ENCODE peak calls at places on chromosomes 3 and 15, in seven cellular contexts. One of them, this sample, is unnamed.
A peak's percentile ranks its signal among the peaks of the same experiment; 100 is the strongest.

GRCh38 chr3:174285242-174285641 is 573.9 kb upstream of the NAALADL2 start:
- DNase-seq in transverse colon: no peak
- DNase-seq in lower lobe of right lung: no peak
- DNase-seq in prostate gland: no peak
- DNase-seq in lung: no peak
- DNase-seq in CD8-positive, alpha-beta memory T cell: no peak
- DNase-seq in GM23248: no peak
- DNase-seq in this sample: no peak

GRCh38 chr15:25790003-25790660 is 73.0 kb downstream of the ATP10A start:
- DNase-seq in prostate gland: no peak
- DNase-seq in CD8-positive, alpha-beta memory T cell: no peak
- DNase-seq in transverse colon: peak; percentile 42
- DNase-seq in lung: no peak
- DNase-seq in GM23248: peak; percentile 98
- DNase-seq in lower lobe of right lung: no peak
- DNase-seq in this sample: peak; percentile 64

GRCh38 chr3:153315781-153316180 is 153.8 kb downstream of the RAP2B start:
- DNase-seq in GM23248: peak; percentile 47
- DNase-seq in CD8-positive, alpha-beta memory T cell: no peak
- DNase-seq in transverse colon: no peak
- DNase-seq in prostate gland: no peak
- DNase-seq in lower lobe of right lung: no peak
- DNase-seq in lung: no peak
- DNase-seq in this sample: no peak

GRCh38 chr3:197356275-197356674 is 57.9 kb upstream of the DLG1 start:
- DNase-seq in lower lobe of right lung: no peak
- DNase-seq in prostate gland: peak; percentile 27
- DNase-seq in CD8-positive, alpha-beta memory T cell: no peak
- DNase-seq in transverse colon: peak; percentile 25
- DNase-seq in lung: peak; percentile 44
- DNase-seq in GM23248: peak; percentile 27
- DNase-seq in this sample: no peak

GRCh38 chr3:131067983-131068382 is 41.3 kb downstream of the NEK11 start:
- DNase-seq in lower lobe of right lung: no peak
- DNase-seq in prostate gland: no peak
- DNase-seq in transverse colon: peak; percentile 13
- DNase-seq in GM23248: no peak
- DNase-seq in lung: no peak
- DNase-seq in CD8-positive, alpha-beta memory T cell: no peak
- DNase-seq in this sample: no peak

GRCh38 chr3:125141596-125142417 is 70.7 kb downstream of the SLC12A8 start:
- DNase-seq in lower lobe of right lung: peak; percentile 87
- DNase-seq in GM23248: peak; percentile 69
- DNase-seq in CD8-positive, alpha-beta memory T cell: peak; percentile 71
- DNase-seq in lung: peak; percentile 49
- DNase-seq in transverse colon: peak; percentile 74
- DNase-seq in prostate gland: peak; percentile 14
- DNase-seq in this sample: peak; percentile 94

GRCh38 chr3:61571516-61572336 is 10.4 kb downstream of the PTPRG start:
- DNase-seq in lung: peak; percentile 35
- DNase-seq in GM23248: peak; percentile 84
- DNase-seq in transverse colon: no peak
- DNase-seq in CD8-positive, alpha-beta memory T cell: no peak
- DNase-seq in prostate gland: no peak
- DNase-seq in lower lobe of right lung: no peak
- DNase-seq in this sample: no peak

GRCh38 chr15:52295421-52295991 is at the start of gene MYO5C:
- DNase-seq in transverse colon: peak; percentile 91
- DNase-seq in lung: peak; percentile 92
- DNase-seq in CD8-positive, alpha-beta memory T cell: peak; percentile 8
- DNase-seq in GM23248: peak; percentile 16
- DNase-seq in prostate gland: peak; percentile 93
- DNase-seq in lower lobe of right lung: peak; percentile 93
- DNase-seq in this sample: peak; percentile 95

GRCh38 chr3:162292409-162292808 is 795.8 kb downstream of the OTOL1 start:
- DNase-seq in lung: no peak
- DNase-seq in lower lobe of right lung: no peak
- DNase-seq in GM23248: no peak
- DNase-seq in transverse colon: no peak
- DNase-seq in CD8-positive, alpha-beta memory T cell: no peak
- DNase-seq in prostate gland: no peak
- DNase-seq in this sample: no peak

GRCh38 chr15:79832358-79832757 is 64.5 kb downstream of the MTHFS start:
- DNase-seq in prostate gland: no peak
- DNase-seq in CD8-positive, alpha-beta memory T cell: no peak
- DNase-seq in lower lobe of right lung: no peak
- DNase-seq in transverse colon: no peak
- DNase-seq in GM23248: no peak
- DNase-seq in lung: no peak
- DNase-seq in this sample: no peak

GRCh38 chr3:194370753-194371152 is 1.2 kb upstream of the LRRC15 start:
- DNase-seq in lung: no peak
- DNase-seq in prostate gland: no peak
- DNase-seq in transverse colon: no peak
- DNase-seq in CD8-positive, alpha-beta memory T cell: no peak
- DNase-seq in GM23248: no peak
- DNase-seq in lower lobe of right lung: no peak
- DNase-seq in this sample: peak; percentile 17

GRCh38 chr3:182165234-182165633 is 453.5 kb downstream of the SOX2 start:
- DNase-seq in CD8-positive, alpha-beta memory T cell: no peak
- DNase-seq in lung: peak; percentile 65
- DNase-seq in GM23248: no peak
- DNase-seq in transverse colon: no peak
- DNase-seq in prostate gland: peak; percentile 30
- DNase-seq in lower lobe of right lung: peak; percentile 50
- DNase-seq in this sample: no peak

GRCh38 chr3:149448331-149448831 is 26.1 kb upstream of the TM4SF4 start:
- DNase-seq in lower lobe of right lung: no peak
- DNase-seq in prostate gland: no peak
- DNase-seq in transverse colon: no peak
- DNase-seq in CD8-positive, alpha-beta memory T cell: no peak
- DNase-seq in GM23248: peak; percentile 85
- DNase-seq in lung: no peak
- DNase-seq in this sample: no peak

GRCh38 chr3:144774897-144775296 is 803.3 kb downstream of the DIPK2A start:
- DNase-seq in CD8-positive, alpha-beta memory T cell: no peak
- DNase-seq in lung: no peak
- DNase-seq in transverse colon: no peak
- DNase-seq in prostate gland: no peak
- DNase-seq in lower lobe of right lung: no peak
- DNase-seq in GM23248: peak; percentile 76
- DNase-seq in this sample: no peak

GRCh38 chr3:127675651-127676391 is 3.1 kb downstream of the ABTB1 start:
- DNase-seq in prostate gland: no peak
- DNase-seq in GM23248: no peak
- DNase-seq in CD8-positive, alpha-beta memory T cell: no peak
- DNase-seq in lower lobe of right lung: no peak
- DNase-seq in transverse colon: no peak
- DNase-seq in lung: no peak
- DNase-seq in this sample: peak; percentile 71

GRCh38 chr3:177968891-177969290 is 567.3 kb upstream of the KCNMB2 start:
- DNase-seq in CD8-positive, alpha-beta memory T cell: no peak
- DNase-seq in lower lobe of right lung: no peak
- DNase-seq in transverse colon: no peak
- DNase-seq in lung: no peak
- DNase-seq in prostate gland: no peak
- DNase-seq in GM23248: peak; percentile 34
- DNase-seq in this sample: no peak

GRCh38 chr3:22157848-22158247 is 406.8 kb upstream of the ZNF385D start:
- DNase-seq in GM23248: no peak
- DNase-seq in lower lobe of right lung: no peak
- DNase-seq in prostate gland: no peak
- DNase-seq in CD8-positive, alpha-beta memory T cell: no peak
- DNase-seq in transverse colon: no peak
- DNase-seq in lung: no peak
- DNase-seq in this sample: no peak

GRCh38 chr3:18018491-18019177 is 276.2 kb upstream of the TBC1D5 start:
- DNase-seq in transverse colon: no peak
- DNase-seq in prostate gland: no peak
- DNase-seq in GM23248: no peak
- DNase-seq in lung: no peak
- DNase-seq in CD8-positive, alpha-beta memory T cell: no peak
- DNase-seq in lower lobe of right lung: no peak
- DNase-seq in this sample: no peak

GRCh38 chr3:52286777-52287110 is 884 bp upstream of the GLYCTK start:
- DNase-seq in GM23248: peak; percentile 47
- DNase-seq in prostate gland: peak; percentile 58
- DNase-seq in transverse colon: no peak
- DNase-seq in lung: no peak
- DNase-seq in lower lobe of right lung: no peak
- DNase-seq in CD8-positive, alpha-beta memory T cell: no peak
- DNase-seq in this sample: peak; percentile 61
- H3K9me3 ChIP-seq in GM23248: no peaks in the 10 kb centered on the region
- H3K9me3 ChIP-seq in prostate gland: no peaks in the 10 kb centered on the region
- H3K9me3 ChIP-seq in transverse colon: no peaks in the 10 kb centered on the region
- H3K9me3 ChIP-seq in lung: no peaks in the 10 kb centered on the region
- H3K9me3 ChIP-seq in lower lobe of right lung: no peaks in the 10 kb centered on the region
- H3K9me3 ChIP-seq in CD8-positive, alpha-beta memory T cell: no peaks in the 10 kb centered on the region
- H3K9me3 ChIP-seq in this sample: no peaks in the 10 kb centered on the region

DNA sequence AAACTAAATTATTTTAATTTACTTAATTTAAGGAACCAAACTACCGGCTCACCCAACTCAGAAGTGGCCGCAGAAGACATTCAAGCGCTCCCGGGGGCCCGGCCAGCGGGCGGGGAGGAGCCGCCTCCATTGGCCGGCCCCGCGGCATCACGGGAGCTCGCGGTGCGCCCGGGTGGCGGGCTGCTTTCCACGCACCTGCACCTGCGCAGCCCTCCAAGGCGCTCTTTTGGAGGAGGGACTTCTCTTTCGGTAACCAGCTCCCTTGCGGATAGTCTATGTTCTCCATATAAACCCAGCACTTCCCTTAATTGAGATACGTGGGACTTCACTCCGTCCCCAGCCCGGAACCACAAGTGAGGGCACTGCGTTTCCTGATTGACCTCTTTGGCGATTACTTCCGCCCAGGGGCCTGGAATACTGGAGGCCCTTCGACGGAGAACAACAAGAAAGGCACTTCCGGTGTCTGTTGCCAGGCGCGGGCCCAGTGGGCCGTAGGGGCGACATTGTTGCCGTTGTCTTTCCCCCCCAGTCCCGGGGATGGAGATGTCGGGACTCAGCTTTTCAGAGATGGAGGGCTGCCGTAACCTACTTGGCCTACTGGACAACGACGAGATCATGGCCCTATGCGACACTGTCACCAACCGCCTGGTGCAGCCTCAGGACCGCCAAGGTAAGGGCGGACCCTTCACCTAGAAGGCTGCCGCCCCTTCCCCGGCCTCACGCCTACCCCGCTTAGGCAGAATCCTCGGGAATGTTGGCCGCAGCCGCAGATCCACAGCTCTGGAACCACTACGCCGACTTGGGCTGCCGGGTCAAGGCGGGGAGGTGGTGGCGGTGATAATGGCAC is at the start of gene C3orf38:
- DNase-seq in lower lobe of right lung: peak; percentile 90
- DNase-seq in GM23248: peak; percentile 97
- DNase-seq in lung: peak; percentile 90
- DNase-seq in transverse colon: peak; percentile 87
- DNase-seq in prostate gland: peak; percentile 84
- DNase-seq in CD8-positive, alpha-beta memory T cell: peak; percentile 89
- DNase-seq in this sample: peak; percentile 94
- H3K4me3 ChIP-seq in lower lobe of right lung: peak within 1 kb of the TSS; percentile 97
- H3K4me3 ChIP-seq in GM23248: peak within 1 kb of the TSS; percentile 99
- H3K4me3 ChIP-seq in lung: peak within 1 kb of the TSS; percentile 79
- H3K4me3 ChIP-seq in transverse colon: peak within 1 kb of the TSS; percentile 80
- H3K4me3 ChIP-seq in prostate gland: peak within 1 kb of the TSS; percentile 73
- H3K4me3 ChIP-seq in CD8-positive, alpha-beta memory T cell: peak within 1 kb of the TSS; percentile 98
- H3K4me3 ChIP-seq in this sample: peak within 1 kb of the TSS; percentile 96

GRCh38 chr15:68369931-68370767 is 61.8 kb downstream of the ITGA11 start:
- DNase-seq in prostate gland: no peak
- DNase-seq in lower lobe of right lung: no peak
- DNase-seq in CD8-positive, alpha-beta memory T cell: no peak
- DNase-seq in GM23248: no peak
- DNase-seq in transverse colon: no peak
- DNase-seq in lung: no peak
- DNase-seq in this sample: no peak
- H3K27ac ChIP-seq in prostate gland: no peak overlapping the region
- H3K27ac ChIP-seq in lower lobe of right lung: no peak overlapping the region
- H3K27ac ChIP-seq in CD8-positive, alpha-beta memory T cell: no peak overlapping the region
- H3K27ac ChIP-seq in GM23248: no peak overlapping the region
- H3K27ac ChIP-seq in transverse colon: no peak overlapping the region
- H3K27ac ChIP-seq in lung: no peak overlapping the region
- H3K27ac ChIP-seq in this sample: no peak overlapping the region

GRCh38 chr3:108473711-108474110 is 36.7 kb downstream of the MYH15 start:
- DNase-seq in lower lobe of right lung: no peak
- DNase-seq in GM23248: no peak
- DNase-seq in lung: no peak
- DNase-seq in transverse colon: no peak
- DNase-seq in prostate gland: no peak
- DNase-seq in CD8-positive, alpha-beta memory T cell: no peak
- DNase-seq in this sample: no peak

GRCh38 chr3:108472011-108472591 is 38.3 kb downstream of the MYH15 start:
- DNase-seq in lower lobe of right lung: no peak
- DNase-seq in GM23248: peak; percentile 93
- DNase-seq in prostate gland: no peak
- DNase-seq in transverse colon: no peak
- DNase-seq in lung: no peak
- DNase-seq in CD8-positive, alpha-beta memory T cell: no peak
- DNase-seq in this sample: no peak

GRCh38 chr3:108474581-108474980 is 35.8 kb downstream of the MYH15 start:
- DNase-seq in lung: no peak
- DNase-seq in lower lobe of right lung: no peak
- DNase-seq in transverse colon: no peak
- DNase-seq in GM23248: no peak
- DNase-seq in prostate gland: no peak
- DNase-seq in CD8-positive, alpha-beta memory T cell: no peak
- DNase-seq in this sample: no peak

GRCh38 chr3:108477511-108478147 is 32.8 kb downstream of the MYH15 start:
- DNase-seq in prostate gland: peak; percentile 40
- DNase-seq in GM23248: peak; percentile 81
- DNase-seq in lower lobe of right lung: no peak
- DNase-seq in transverse colon: peak; percentile 79
- DNase-seq in CD8-positive, alpha-beta memory T cell: peak; percentile 46
- DNase-seq in lung: peak; percentile 57
- DNase-seq in this sample: no peak

GRCh38 chr3:108475220-108475782 is 35.1 kb downstream of the MYH15 start:
- DNase-seq in lower lobe of right lung: no peak
- DNase-seq in transverse colon: no peak
- DNase-seq in lung: no peak
- DNase-seq in CD8-positive, alpha-beta memory T cell: no peak
- DNase-seq in prostate gland: no peak
- DNase-seq in GM23248: no peak
- DNase-seq in this sample: no peak
- H3K9me3 ChIP-seq in lower lobe of right lung: no peaks in the 10 kb centered on the region
- H3K9me3 ChIP-seq in transverse colon: no peaks in the 10 kb centered on the region
- H3K9me3 ChIP-seq in lung: no peaks in the 10 kb centered on the region
- H3K9me3 ChIP-seq in CD8-positive, alpha-beta memory T cell: no peaks in the 10 kb centered on the region
- H3K9me3 ChIP-seq in prostate gland: no peaks in the 10 kb centered on the region
- H3K9me3 ChIP-seq in GM23248: no peaks in the 10 kb centered on the region
- H3K9me3 ChIP-seq in this sample: no peaks in the 10 kb centered on the region

GRCh38 chr15:53759333-53759975 is at the start of gene WDR72:
- DNase-seq in transverse colon: peak; percentile 17
- DNase-seq in lower lobe of right lung: no peak
- DNase-seq in GM23248: no peak
- DNase-seq in lung: no peak
- DNase-seq in CD8-positive, alpha-beta memory T cell: no peak
- DNase-seq in prostate gland: no peak
- DNase-seq in this sample: peak; percentile 84
- H3K4me3 ChIP-seq in transverse colon: no peak within 1 kb of the TSS
- H3K4me3 ChIP-seq in lower lobe of right lung: peak within 1 kb of the TSS; percentile 54
- H3K4me3 ChIP-seq in GM23248: no peak within 1 kb of the TSS
- H3K4me3 ChIP-seq in lung: peak within 1 kb of the TSS; percentile 39
- H3K4me3 ChIP-seq in CD8-positive, alpha-beta memory T cell: no peak within 1 kb of the TSS
- H3K4me3 ChIP-seq in prostate gland: no peak within 1 kb of the TSS
- H3K4me3 ChIP-seq in this sample: peak within 1 kb of the TSS; percentile 93

This sample was measured in kidney.